ENCODE peak calls at places on chromosome 17, in four cellular contexts. One of them, this sample, is unnamed.

GRCh38 chr17:3512512-3513171 is 36.8 kb downstream of the ASPA start:
- DNase-seq in ELF-1: peak
- DNase-seq in SK-N-DZ: peak
- DNase-seq in GM18507: no peak
- DNase-seq in this sample: no peak

GRCh38 chr17:17403899-17404576 is 72.8 kb upstream of the MED9 start:
- DNase-seq in GM18507: no peak
- DNase-seq in ELF-1: no peak
- DNase-seq in SK-N-DZ: peak
- DNase-seq in this sample: no peak

GRCh38 chr17:28846231-28846630 is 3.6 kb upstream of the FAM222B start:
- DNase-seq in ELF-1: no peak
- DNase-seq in SK-N-DZ: no peak
- DNase-seq in GM18507: no peak
- DNase-seq in this sample: no peak

GRCh38 chr17:54972406-54973138 is 4.0 kb downstream of the STXBP4 start:
- DNase-seq in SK-N-DZ: no peak
- DNase-seq in ELF-1: no peak
- DNase-seq in GM18507: no peak
- DNase-seq in this sample: no peak

GRCh38 chr17:44533533-44534246 is 23.6 kb upstream of the FZD2 start:
- DNase-seq in SK-N-DZ: peak
- DNase-seq in GM18507: peak
- DNase-seq in ELF-1: peak
- DNase-seq in this sample: peak

GRCh38 chr17:57406131-57406980 is 150.0 kb downstream of the MSI2 start:
- DNase-seq in GM18507: no peak
- DNase-seq in ELF-1: peak
- DNase-seq in SK-N-DZ: no peak
- DNase-seq in this sample: no peak

GRCh38 chr17:77027271-77027670 is 113.5 kb upstream of the SEC14L1 start:
- DNase-seq in SK-N-DZ: no peak
- DNase-seq in GM18507: no peak
- DNase-seq in ELF-1: no peak
- DNase-seq in this sample: no peak

GRCh38 chr17:47872651-47873161 is 21.7 kb upstream of the SP6 start:
- DNase-seq in ELF-1: peak
- DNase-seq in GM18507: no peak
- DNase-seq in SK-N-DZ: no peak
- DNase-seq in this sample: no peak

GRCh38 chr17:41547921-41548843 is 20.1 kb upstream of the KRT19 start:
- DNase-seq in SK-N-DZ: peak
- DNase-seq in GM18507: no peak
- DNase-seq in ELF-1: peak
- DNase-seq in this sample: peak

GRCh38 chr17:19357351-19358140 is 5.0 kb downstream of the B9D1 start:
- DNase-seq in GM18507: no peak
- DNase-seq in SK-N-DZ: no peak
- DNase-seq in ELF-1: no peak
- DNase-seq in this sample: no peak

GRCh38 chr17:36686123-36686669 is 84.8 kb downstream of the MRM1 start:
- DNase-seq in ELF-1: peak
- DNase-seq in GM18507: no peak
- DNase-seq in SK-N-DZ: no peak
- DNase-seq in this sample: no peak

GRCh38 chr17:2028234-2028614 is 1.7 kb upstream of the DPH1 start:
- DNase-seq in ELF-1: no peak
- DNase-seq in GM18507: no peak
- DNase-seq in SK-N-DZ: peak
- DNase-seq in this sample: no peak

GRCh38 chr17:81400154-81400938 is 5.1 kb downstream of the BAHCC1 start:
- DNase-seq in GM18507: no peak
- DNase-seq in ELF-1: peak
- DNase-seq in SK-N-DZ: no peak
- DNase-seq in this sample: peak

GRCh38 chr17:79915850-79916430 is 76.7 kb upstream of the CBX4 start:
- DNase-seq in ELF-1: peak
- DNase-seq in GM18507: no peak
- DNase-seq in SK-N-DZ: no peak
- DNase-seq in this sample: peak

GRCh38 chr17:49952912-49953497 is 16.0 kb upstream of the DLX4 start:
- DNase-seq in GM18507: no peak
- DNase-seq in ELF-1: no peak
- DNase-seq in SK-N-DZ: no peak
- DNase-seq in this sample: no peak

GRCh38 chr17:31654936-31655335 is 204.1 kb downstream of the COPRS start:
- DNase-seq in GM18507: peak
- DNase-seq in SK-N-DZ: no peak
- DNase-seq in ELF-1: peak
- DNase-seq in this sample: no peak

GRCh38 chr17:50052241-50052788 is 3.6 kb upstream of the ITGA3 start:
- DNase-seq in ELF-1: no peak
- DNase-seq in GM18507: no peak
- DNase-seq in SK-N-DZ: no peak
- DNase-seq in this sample: no peak

GRCh38 chr17:13266596-13266995 is 248.8 kb upstream of the ELAC2 start:
- DNase-seq in SK-N-DZ: peak
- DNase-seq in GM18507: no peak
- DNase-seq in ELF-1: peak
- DNase-seq in this sample: no peak

GRCh38 chr17:67386965-67387551 is 10.0 kb downstream of the PITPNC1 start:
- DNase-seq in SK-N-DZ: peak
- DNase-seq in ELF-1: peak
- DNase-seq in GM18507: no peak
- DNase-seq in this sample: peak

GRCh38 chr17:35969558-35970442 is 11.5 kb downstream of the CCL16 start:
- DNase-seq in GM18507: peak
- DNase-seq in SK-N-DZ: peak
- DNase-seq in ELF-1: peak
- DNase-seq in this sample: peak

GRCh38 chr17:67569873-67570272 is 147.9 kb upstream of the NOL11 start:
- DNase-seq in SK-N-DZ: no peak
- DNase-seq in ELF-1: no peak
- DNase-seq in GM18507: no peak
- DNase-seq in this sample: no peak

GRCh38 chr17:16345565-16345964 is 7.7 kb downstream of the CENPV start:
- DNase-seq in ELF-1: no peak
- DNase-seq in SK-N-DZ: no peak
- DNase-seq in GM18507: no peak
- DNase-seq in this sample: no peak

GRCh38 chr17:13601317-13601775 is 383 bp downstream of the HS3ST3A1 start:
- DNase-seq in SK-N-DZ: no peak
- DNase-seq in ELF-1: no peak
- DNase-seq in GM18507: no peak
- DNase-seq in this sample: no peak

This sample was measured in RKO.